ENCODE peak calls at places on chromosomes 13 and 19, in six cellular contexts. M is HT1080; Y is activated T-helper 1 cell treated with anti-CD3 and anti-CD28 coated beads, Interleukin-12 subunit alpha, Interleukin-12 subunit beta, Interleukin-2, Interleukin-4 antibody, amounts not matched to agents 30 ng/mL and 10 ng/mL and 1 ng/mL, durations not matched to agents 14 hours and 24 hours and 36 hours; B is smooth muscle cell of the brain vasculature; W is stimulated activated effector memory CD8-positive, alpha-beta T cell treated with anti-CD3 and anti-CD28 coated beads, Interleukin-12 subunit alpha, Interleukin-12 subunit beta, amount 100 ng/mL, for 72 hours; U is NCI-H774. J is an unnamed sample.

GRCh38 chr19:15456871-15457700 is 7.3 kb downstream of the RASAL3 start:
- DNase-seq in M (no peak), U (no peak), Y (no peak), W (no peak), B (no peak), J (no peak)

GRCh38 chr19:5149508-5149907 is 180.6 kb downstream of the KDM4B start:
- DNase-seq in W (no peak), Y (no peak), U (no peak), B (no peak), M (no peak), J (no peak)

GRCh38 chr19:22256856-22257255 is 29.4 kb upstream of the ZNF729 start:
- DNase-seq in U (no peak), W (no peak), M (no peak), Y (no peak), B (no peak), J (no peak)

GRCh38 chr13:30647824-30648521 is 30.3 kb downstream of the USPL1 start:
- DNase-seq in M (no peak), B (no peak), W (no peak), Y (no peak), U (peak), J (no peak)

GRCh38 chr19:17435218-17435617 is 13.2 kb downstream of the TMEM221 start:
- DNase-seq in B (no peak), W (no peak), Y (no peak), M (no peak), U (no peak), J (no peak)

GRCh38 chr13:40552895-40553294 is 113.5 kb downstream of the FOXO1 start:
- DNase-seq in Y (no peak), B (no peak), M (no peak), U (no peak), W (no peak), J (no peak)

GRCh38 chr13:38180100-38180499 is 169.6 kb upstream of the UFM1 start:
- DNase-seq in M (peak), U (no peak), Y (no peak), B (no peak), W (no peak), J (no peak)

GRCh38 chr13:71831716-71832115 is 35.3 kb downstream of the DACH1 start:
- DNase-seq in U (no peak), Y (no peak), M (no peak), B (peak), W (no peak), J (no peak)

GRCh38 chr19:45667620-45668341 is at the start of gene GIPR:
- DNase-seq in U (peak), Y (peak), B (no peak), W (peak), M (peak), J (no peak)

GRCh38 chr19:42311612-42312160 is 1.4 kb upstream of the TMEM145 start:
- DNase-seq in U (no peak), M (no peak), W (no peak), Y (no peak), B (no peak), J (no peak)

GRCh38 chr19:29003641-29004409 is 209.1 kb downstream of the UQCRFS1 start:
- DNase-seq in B (no peak), U (no peak), W (no peak), Y (no peak), M (no peak), J (no peak)

GRCh38 chr13:93752506-93752905 is 525.9 kb downstream of the GPC6 start:
- DNase-seq in M (no peak), W (no peak), B (no peak), Y (no peak), U (no peak), J (no peak)

GRCh38 chr13:20940083-20940482 is 37.5 kb upstream of the XPO4 start:
- DNase-seq in U (no peak), M (no peak), Y (no peak), B (no peak), W (no peak), J (no peak)

GRCh38 chr13:112819111-112819510 is 129.3 kb downstream of the ATP11A start:
- DNase-seq in U (no peak), M (no peak), Y (no peak), B (no peak), W (no peak), J (no peak)

GRCh38 chr13:73230714-73231113 is 171.9 kb downstream of the KLF5 start:
- DNase-seq in B (no peak), W (no peak), Y (no peak), U (no peak), M (no peak), J (no peak)

GRCh38 chr13:50884270-50884669 is 25.3 kb upstream of the RNASEH2B start:
- DNase-seq in Y (no peak), W (no peak), U (no peak), B (no peak), M (no peak), J (no peak)

GRCh38 chr19:35248310-35249145 is at the start of gene LSR:
- DNase-seq in B (no peak), U (peak), M (no peak), Y (peak), W (peak), J (peak)

GRCh38 chr19:52188822-52189744 is 769 bp upstream of the PPP2R1A start:
- DNase-seq in U (peak), B (no peak), M (peak), W (peak), Y (no peak), J (no peak)

GRCh38 chr13:78599911-78600310 is 3.4 kb downstream of the POU4F1 start:
- DNase-seq in Y (no peak), W (no peak), U (no peak), B (no peak), M (no peak), J (no peak)

GRCh38 chr19:38247734-38248268 is 8.4 kb downstream of the PPP1R14A start:
- DNase-seq in B (no peak), Y (no peak), U (no peak), W (no peak), M (no peak), J (no peak)

GRCh38 chr19:46724468-46724867 is 7.6 kb upstream of the PRKD2 start:
- DNase-seq in M (no peak), B (no peak), W (no peak), Y (no peak), U (no peak), J (no peak)

GRCh38 chr19:36032251-36033104 is at the start of gene CLIP3:
- DNase-seq in Y (peak), W (no peak), B (no peak), U (peak), M (no peak), J (peak)

J was measured in GM18507.